ENCODE peak calls at places on chromosome 16, in six cellular contexts. N is iPS-NIHi11; R is HCEC 1CT; F is breast epithelium; W is cardiac muscle cell; D is activated CD8-positive, alpha-beta T cell treated with anti-CD3 and anti-CD28 coated beads for 36 hours. X is an unnamed sample.
A peak's percentile ranks its signal among the peaks of the same experiment; 100 is the strongest.

GRCh38 chr16:81841709-81842108 is 62.6 kb downstream of the PLCG2 start:
- DNase-seq in W (no peak), N (no peak), R (no peak), F (no peak), D (peak; percentile 38), X (no peak)

GRCh38 chr16:66881560-66881959 is 1.2 kb downstream of the PDP2 start:
- DNase-seq in F (no peak), R (no peak), N (no peak), W (no peak), D (no peak), X (no peak)

GRCh38 chr16:1749152-1750117 is 21.9 kb downstream of the NME3 start:
- DNase-seq in N (no peak), D (no peak), R (peak; percentile 48), W (no peak), F (no peak), X (no peak)

GRCh38 chr16:53991181-53992056 is 287.5 kb downstream of the FTO start:
- DNase-seq in N (no peak), F (no peak), D (no peak), W (peak; percentile 75), R (no peak), X (no peak)

GRCh38 chr16:89917773-89918452 is 749 bp upstream of the MC1R start:
- DNase-seq in W (peak; percentile 93), R (peak; percentile 77), N (peak; percentile 57), D (peak; percentile 88), F (no peak), X (peak; percentile 89)

GRCh38 chr16:88881675-88882357 is 15.4 kb upstream of the PABPN1L start:
- DNase-seq in R (no peak), W (no peak), N (no peak), D (no peak), F (no peak), X (no peak)

GRCh38 chr16:70746708-70747424 is 54.1 kb downstream of the VAC14 start:
- DNase-seq in W (peak; percentile 91), F (peak; percentile 74), R (peak; percentile 88), N (peak; percentile 43), D (peak; percentile 62), X (peak; percentile 89)

GRCh38 chr16:71526111-71526998 is at the start of gene CHST4:
- DNase-seq in W (peak; percentile 74), N (peak; percentile 72), D (peak; percentile 52), R (peak; percentile 65), F (no peak), X (peak; percentile 80)

GRCh38 chr16:72246423-72246822 is 74.5 kb upstream of the PMFBP1 start:
- DNase-seq in N (no peak), F (no peak), W (no peak), R (no peak), D (no peak), X (no peak)

GRCh38 chr16:58194790-58195189 is 3.1 kb downstream of the CSNK2A2 start:
- DNase-seq in W (no peak), D (no peak), R (no peak), N (no peak), F (no peak), X (no peak)

GRCh38 chr16:57775661-57776469 is 26.4 kb downstream of the KIFC3 start:
- DNase-seq in F (no peak), W (peak; percentile 21), D (no peak), N (peak; percentile 84), R (no peak), X (no peak)

GRCh38 chr16:73068546-73069401 is 20.8 kb upstream of the ZFHX3 start:
- DNase-seq in W (peak; percentile 94), F (no peak), N (no peak), D (no peak), R (peak; percentile 93), X (peak; percentile 85)

GRCh38 chr16:67406628-67407027 is 9.6 kb downstream of the ZDHHC1 start:
- DNase-seq in W (peak; percentile 60), R (peak; percentile 84), D (no peak), F (no peak), N (no peak), X (peak; percentile 94)

GRCh38 chr16:46658925-46659324 is 30.1 kb downstream of the VPS35 start:
- DNase-seq in N (no peak), F (no peak), W (no peak), D (peak; percentile 51), R (no peak), X (no peak)

GRCh38 chr16:17067882-17068281 is 402.9 kb downstream of the XYLT1 start:
- DNase-seq in D (no peak), R (no peak), F (no peak), N (no peak), W (no peak), X (no peak)

GRCh38 chr16:35148748-35149147 is 1689.3 kb downstream of the TP53TG3F start:
- DNase-seq in N (no peak), W (no peak), R (no peak), F (no peak), D (no peak), X (no peak)

GRCh38 chr16:46620265-46621005 is 744 bp downstream of the SHCBP1 start:
- DNase-seq in R (peak; percentile 18), N (no peak), D (peak; percentile 27), F (no peak), W (peak; percentile 36), X (peak; percentile 27)

GRCh38 chr16:9790199-9790598 is 392.0 kb downstream of the GRIN2A start:
- DNase-seq in W (no peak), N (no peak), F (no peak), R (no peak), D (no peak), X (no peak)

X was measured in GM03348.